ENCODE peak calls at places on chromosomes 5 and 9, in seven cellular contexts. N is PC-9, E is lower lobe of right lung, P is testis, A is cardiac muscle cell, U is pancreas, G is heart left ventricle. D is an unnamed sample.

GRCh38 chr9:135864447-135865049 is 42.8 kb downstream of the CAMSAP1 start:
- DNase-seq in N (peak; percentile 44), E (peak; percentile 58), P (peak; percentile 69), A (peak; percentile 65), U (no peak), G (peak; percentile 74), D (peak; percentile 62)

GRCh38 chr5:136620016-136620419 is 254.7 kb upstream of the TRPC7 start:
- DNase-seq in N (peak; percentile 25), E (no peak), P (no peak), A (no peak), U (no peak), G (no peak), D (no peak)

GRCh38 chr5:178644826-178645545 is 18.1 kb upstream of the CLK4 start:
- DNase-seq in N (no peak), E (no peak), P (no peak), A (no peak), U (no peak), G (no peak), D (no peak)

GRCh38 chr9:128702949-128703615 is 779 bp downstream of the PKN3 start:
- DNase-seq in N (no peak), E (peak; percentile 61), P (peak; percentile 25), A (peak; percentile 36), U (peak; percentile 79), G (peak; percentile 73), D (peak; percentile 42)

GRCh38 chr9:316382-316965 is 101.8 kb downstream of the DOCK8 start:
- DNase-seq in N (no peak), E (no peak), P (no peak), A (no peak), U (no peak), G (no peak), D (no peak)

GRCh38 chr5:64840958-64841357 is 72.2 kb downstream of the CWC27 start:
- DNase-seq in N (no peak), E (no peak), P (no peak), A (no peak), U (no peak), G (no peak), D (no peak)

GRCh38 chr9:138015021-138015829 is 137.6 kb downstream of the CACNA1B start:
- DNase-seq in N (no peak), E (no peak), P (no peak), A (no peak), U (no peak), G (peak; percentile 43), D (peak; percentile 79)

GRCh38 chr9:4262735-4263141 is 37.1 kb downstream of the GLIS3 start:
- DNase-seq in N (peak; percentile 29), E (no peak), P (no peak), A (no peak), U (no peak), G (no peak), D (no peak)

GRCh38 chr9:117340422-117340821 is 74.4 kb downstream of the ASTN2 start:
- DNase-seq in N (no peak), E (no peak), P (no peak), A (peak; percentile 25), U (no peak), G (no peak), D (no peak)

GRCh38 chr9:18397076-18397475 is 76.9 kb upstream of the ADAMTSL1 start:
- DNase-seq in N (no peak), E (no peak), P (no peak), A (no peak), U (no peak), G (no peak), D (no peak)

GRCh38 chr5:176810687-176811501 is 535 bp downstream of the UNC5A start:
- DNase-seq in N (no peak), E (no peak), P (no peak), A (no peak), U (no peak), G (no peak), D (no peak)

GRCh38 chr9:109182940-109183798 is 16.1 kb upstream of the FRRS1L start:
- DNase-seq in N (peak; percentile 47), E (no peak), P (peak; percentile 65), A (peak; percentile 44), U (no peak), G (no peak), D (peak; percentile 51)

GRCh38 chr5:140764177-140765020 is 21.5 kb upstream of the PCDHA1 start:
- DNase-seq in N (no peak), E (no peak), P (no peak), A (no peak), U (no peak), G (no peak), D (no peak)

GRCh38 chr5:92552206-92553160 is 1028.5 kb downstream of the NR2F1-AS1 start:
- DNase-seq in N (no peak), E (no peak), P (no peak), A (no peak), U (no peak), G (no peak), D (no peak)

GRCh38 chr9:89523948-89524347 is 26.0 kb upstream of the SEMA4D start:
- DNase-seq in N (no peak), E (no peak), P (no peak), A (no peak), U (no peak), G (no peak), D (no peak)

DNA sequence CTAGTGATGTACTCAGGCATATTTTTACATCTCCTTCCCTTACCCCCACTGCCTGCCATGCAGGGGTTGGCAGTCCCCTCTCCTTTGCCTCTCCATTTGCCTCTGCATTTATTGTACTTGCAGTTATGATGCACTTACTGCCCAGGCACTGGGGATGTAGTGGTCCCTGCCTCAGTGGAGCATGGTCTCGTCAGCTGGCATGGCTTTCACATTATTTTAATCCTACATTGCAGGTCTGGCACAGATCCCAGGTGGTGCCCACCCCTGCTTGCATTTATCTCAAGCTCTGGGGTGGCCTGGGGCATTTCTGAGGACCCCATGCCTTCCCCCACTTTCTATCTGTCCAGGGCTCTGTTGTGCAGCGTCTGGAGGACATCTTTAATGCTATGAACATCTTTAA is 23.2 kb upstream of the PITX1 start:
- DNase-seq in N (no peak), E (no peak), P (no peak), A (no peak), U (peak; percentile 16), G (no peak), D (no peak)
- H3K27me3 ChIP-seq in N (no peaks in the 10 kb centered on the region), E (peaks cover 23% of the 10 kb centered on the region), P (no peaks in the 10 kb centered on the region), A (peaks cover 88% of the 10 kb centered on the region), U (peaks cover 3% of the 10 kb centered on the region), G (no peaks in the 10 kb centered on the region), D (no peaks in the 10 kb centered on the region)

DNA sequence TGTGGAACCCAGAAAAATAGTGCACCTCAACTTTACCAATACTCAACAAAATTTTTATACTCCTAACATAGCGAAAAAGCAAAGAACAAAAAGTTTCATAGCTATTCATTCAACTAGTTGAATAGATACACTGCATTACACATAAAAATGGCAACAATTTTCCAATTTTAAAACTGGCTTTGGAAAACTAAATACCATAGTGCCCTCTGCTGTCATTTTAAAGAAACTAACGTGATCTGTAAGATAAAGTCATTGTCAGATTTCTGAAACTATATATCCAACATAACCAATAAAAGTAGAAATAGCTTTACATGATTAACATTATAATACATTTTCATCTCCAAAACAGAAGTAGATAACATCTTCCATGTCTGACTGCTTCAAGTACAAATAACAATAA is 31.6 kb downstream of the DTWD2 start:
- DNase-seq in N (no peak), E (no peak), P (no peak), A (peak; percentile 15), U (no peak), G (no peak), D (no peak)
- TF ChIP-seq CTCF in N (peak; percentile 61), E (peak; percentile 23), P (no peak), A (peak; percentile 21), U (no peak), G (peak; percentile 29), D (no peak)

GRCh38 chr5:8478308-8478707 is 609.4 kb downstream of the MTRR start:
- DNase-seq in N (no peak), E (no peak), P (no peak), A (no peak), U (no peak), G (no peak), D (no peak)

GRCh38 chr5:8473016-8473415 is 604.1 kb downstream of the MTRR start:
- DNase-seq in N (no peak), E (no peak), P (no peak), A (no peak), U (no peak), G (no peak), D (no peak)

GRCh38 chr5:8474569-8474930 is 605.6 kb downstream of the MTRR start:
- DNase-seq in N (no peak), E (no peak), P (no peak), A (no peak), U (no peak), G (no peak), D (no peak)

GRCh38 chr5:8470489-8470888 is 601.5 kb downstream of the MTRR start:
- DNase-seq in N (no peak), E (no peak), P (no peak), A (no peak), U (no peak), G (no peak), D (no peak)

DNA sequence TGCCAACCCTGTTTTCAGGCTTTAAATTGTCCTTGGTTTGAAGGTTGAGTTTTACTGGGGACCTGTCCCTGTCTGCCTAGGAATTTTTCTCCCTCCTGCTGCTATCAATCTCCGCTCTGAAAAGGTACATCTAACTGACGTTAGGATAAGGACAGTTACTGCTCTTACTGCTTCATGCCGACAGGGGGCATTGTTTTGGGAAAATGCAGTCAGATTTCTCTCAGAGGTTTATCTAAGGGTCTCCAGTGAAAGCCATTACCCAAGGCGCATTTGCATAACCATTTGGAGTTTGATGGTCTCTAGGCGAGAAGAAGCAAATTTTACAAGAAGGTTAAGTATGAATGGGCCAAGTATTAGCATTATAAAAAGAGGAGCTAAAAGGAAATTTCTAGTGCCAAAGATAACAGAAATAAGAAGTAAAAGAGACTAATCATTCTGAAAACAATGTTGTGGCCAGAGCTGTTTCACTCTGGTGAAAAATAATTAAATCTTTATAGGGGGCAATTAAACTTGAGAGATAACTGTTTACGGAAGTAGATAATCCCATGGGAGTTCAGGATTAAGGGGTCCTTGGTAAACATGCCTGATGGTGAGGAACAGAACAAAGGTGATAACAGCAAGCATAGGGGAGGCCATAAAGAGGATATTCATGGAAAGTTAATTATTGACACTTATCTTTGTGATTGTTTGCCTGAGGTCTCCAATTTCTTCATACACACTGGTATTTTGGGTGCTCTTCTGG is 605.0 kb downstream of the MTRR start:
- DNase-seq in N (no peak), E (no peak), P (no peak), A (no peak), U (no peak), G (no peak), D (no peak)
- H3K9me3 ChIP-seq in N (peaks cover 5% of the 10 kb centered on the region), E (peaks cover 3% of the 10 kb centered on the region), P (no peaks in the 10 kb centered on the region), A (no peaks in the 10 kb centered on the region), U (no peaks in the 10 kb centered on the region), G (peaks cover 16% of the 10 kb centered on the region), D (no peaks in the 10 kb centered on the region)

DNA sequence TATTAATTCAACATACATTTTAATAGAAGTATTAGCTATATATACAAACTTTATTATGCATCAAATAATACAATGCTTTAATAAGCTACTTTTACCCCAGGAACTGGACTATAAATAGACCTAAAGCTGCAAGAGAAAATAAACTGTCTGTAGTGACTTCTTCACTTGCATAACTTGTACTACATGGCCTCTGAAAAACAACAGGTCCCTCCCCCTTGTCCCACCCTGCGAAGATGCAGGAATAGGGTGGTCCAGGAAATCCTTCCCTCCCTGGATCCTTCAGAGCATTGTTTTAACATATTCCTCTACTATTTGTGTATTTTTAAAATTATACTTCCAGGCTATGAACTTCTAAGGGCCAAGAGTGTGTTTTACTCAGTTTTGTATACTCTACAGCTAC is 15.1 kb upstream of the SELENOP start:
- DNase-seq in N (no peak), E (no peak), P (no peak), A (no peak), U (no peak), G (no peak), D (no peak)
- H3K27me3 ChIP-seq in N (peaks cover 10% of the 10 kb centered on the region), E (no peaks in the 10 kb centered on the region), P (no peaks in the 10 kb centered on the region), A (no peaks in the 10 kb centered on the region), U (no peaks in the 10 kb centered on the region), G (no peaks in the 10 kb centered on the region), D (no peaks in the 10 kb centered on the region)

GRCh38 chr5:170339780-170340167 is 42.2 kb upstream of the LCP2 start:
- DNase-seq in N (no peak), E (no peak), P (no peak), A (no peak), U (no peak), G (no peak), D (no peak)
- TF ChIP-seq CTCF in N (no peak), E (no peak), P (no peak), A (no peak), U (no peak), G (no peak), D (no peak)